ENCODE peak calls at places on chromosome 12, in five cellular contexts. W, J, Q, Y and E are unnamed samples.

GRCh38 chr12:39354955-39355354 is 88.0 kb downstream of the KIF21A start:
- DNase-seq in W (no peak), Y (no peak), Q (no peak), J (no peak), E (no peak)

GRCh38 chr12:116910645-116911449 is at the start of gene FBXW8:
- DNase-seq in W (peak; percentile 78), Q (peak; percentile 48), Y (peak; percentile 71), J (peak; percentile 77), E (peak; percentile 74)

GRCh38 chr12:12008931-12009611 is 61.7 kb upstream of the BCL2L14 start:
- DNase-seq in W (no peak), J (no peak), Y (no peak), Q (no peak), E (no peak)

GRCh38 chr12:68790081-68790951 is 17.7 kb upstream of the MDM2 start:
- DNase-seq in Y (no peak), Q (no peak), W (no peak), J (no peak), E (no peak)

GRCh38 chr12:5884285-5884684 is 60.8 kb downstream of the ANO2 start:
- DNase-seq in Y (no peak), W (no peak), Q (no peak), J (no peak), E (no peak)

GRCh38 chr12:46608431-46609280 is 217.1 kb downstream of the SLC38A4 start:
- DNase-seq in Y (no peak), W (no peak), J (no peak), Q (no peak), E (no peak)

GRCh38 chr12:95740751-95741150 is 49.8 kb downstream of the NTN4 start:
- DNase-seq in W (no peak), Y (no peak), J (no peak), Q (no peak), E (no peak)

GRCh38 chr12:10098762-10099161 is at the start of gene CLEC1A:
- DNase-seq in Y (no peak), Q (no peak), W (no peak), J (no peak), E (no peak)

GRCh38 chr12:102343361-102344121 is 136.8 kb downstream of the IGF1 start:
- DNase-seq in Q (no peak), W (no peak), J (no peak), Y (no peak), E (no peak)

GRCh38 chr12:92396647-92397258 is 251.1 kb upstream of the BTG1 start:
- DNase-seq in Q (no peak), J (no peak), W (no peak), Y (no peak), E (no peak)

GRCh38 chr12:115421796-115422709 is 738.1 kb upstream of the TBX3 start:
- DNase-seq in Y (no peak), J (no peak), W (no peak), Q (no peak), E (no peak)

GRCh38 chr12:42915426-42915825 is 325.9 kb upstream of the PRICKLE1 start:
- DNase-seq in W (no peak), J (no peak), Y (no peak), Q (no peak), E (no peak)

GRCh38 chr12:1880876-1881275 is 37.6 kb downstream of the CACNA2D4 start:
- DNase-seq in Q (no peak), J (peak; percentile 33), Y (no peak), W (no peak), E (no peak)

GRCh38 chr12:104459556-104459909 is 2.8 kb downstream of the CHST11 start:
- DNase-seq in Y (no peak), Q (no peak), J (no peak), W (no peak), E (no peak)

GRCh38 chr12:123449103-123449736 is 8.7 kb upstream of the SNRNP35 start:
- DNase-seq in Q (no peak), J (no peak), W (no peak), Y (no peak), E (no peak)

GRCh38 chr12:128745772-128746689 is 77.7 kb downstream of the SLC15A4 start:
- DNase-seq in J (no peak), Y (no peak), W (no peak), Q (no peak), E (no peak)

GRCh38 chr12:52050771-52051541 is at the start of gene NR4A1:
- DNase-seq in Q (peak; percentile 87), W (peak; percentile 99), J (peak; percentile 99), Y (peak; percentile 96), E (peak; percentile 99)

GRCh38 chr12:76922821-76923315 is 44.0 kb upstream of the CSRP2 start:
- DNase-seq in W (no peak), J (no peak), Y (no peak), Q (no peak), E (no peak)

GRCh38 chr12:95220190-95220589 is 2.6 kb downstream of the VEZT start:
- DNase-seq in J (no peak), Q (no peak), W (no peak), Y (no peak), E (no peak)

GRCh38 chr12:117662620-117663395 is 301.4 kb upstream of the NOS1 start:
- DNase-seq in Q (peak; percentile 29), W (no peak), J (no peak), Y (no peak), E (no peak)

GRCh38 chr12:100401660-100402059 is 44.8 kb downstream of the SLC17A8 start:
- DNase-seq in Y (no peak), Q (no peak), J (no peak), W (no peak), E (no peak)

GRCh38 chr12:24014853-24015590 is 65.6 kb upstream of the SOX5 start:
- DNase-seq in J (no peak), W (no peak), Y (no peak), Q (no peak), E (no peak)

GRCh38 chr12:63103489-63104131 is 47.4 kb downstream of the AVPR1A start:
- DNase-seq in W (no peak), Q (peak; percentile 16), Y (no peak), J (no peak), E (no peak)

GRCh38 chr12:67388331-67389163 is 119.4 kb downstream of the CAND1 start:
- DNase-seq in Q (no peak), J (no peak), Y (no peak), W (no peak), E (no peak)

GRCh38 chr12:130223767-130224244 is 61.5 kb downstream of the FZD10 start:
- DNase-seq in Y (no peak), J (no peak), Q (no peak), W (no peak), E (no peak)

GRCh38 chr12:105357162-105357691 is 26.7 kb downstream of the C12orf75 start:
- DNase-seq in Y (no peak), W (no peak), Q (no peak), J (no peak), E (no peak)

GRCh38 chr12:54984602-54985376 is at the start of gene TESPA1:
- DNase-seq in Q (no peak), W (peak; percentile 25), J (peak; percentile 70), Y (peak; percentile 49), E (peak; percentile 88)
- H3K9me3 ChIP-seq in Q (no peaks in the 10 kb centered on the region), W (no peaks in the 10 kb centered on the region), J (no peaks in the 10 kb centered on the region), Y (no peaks in the 10 kb centered on the region), E (no peaks in the 10 kb centered on the region)

DNA sequence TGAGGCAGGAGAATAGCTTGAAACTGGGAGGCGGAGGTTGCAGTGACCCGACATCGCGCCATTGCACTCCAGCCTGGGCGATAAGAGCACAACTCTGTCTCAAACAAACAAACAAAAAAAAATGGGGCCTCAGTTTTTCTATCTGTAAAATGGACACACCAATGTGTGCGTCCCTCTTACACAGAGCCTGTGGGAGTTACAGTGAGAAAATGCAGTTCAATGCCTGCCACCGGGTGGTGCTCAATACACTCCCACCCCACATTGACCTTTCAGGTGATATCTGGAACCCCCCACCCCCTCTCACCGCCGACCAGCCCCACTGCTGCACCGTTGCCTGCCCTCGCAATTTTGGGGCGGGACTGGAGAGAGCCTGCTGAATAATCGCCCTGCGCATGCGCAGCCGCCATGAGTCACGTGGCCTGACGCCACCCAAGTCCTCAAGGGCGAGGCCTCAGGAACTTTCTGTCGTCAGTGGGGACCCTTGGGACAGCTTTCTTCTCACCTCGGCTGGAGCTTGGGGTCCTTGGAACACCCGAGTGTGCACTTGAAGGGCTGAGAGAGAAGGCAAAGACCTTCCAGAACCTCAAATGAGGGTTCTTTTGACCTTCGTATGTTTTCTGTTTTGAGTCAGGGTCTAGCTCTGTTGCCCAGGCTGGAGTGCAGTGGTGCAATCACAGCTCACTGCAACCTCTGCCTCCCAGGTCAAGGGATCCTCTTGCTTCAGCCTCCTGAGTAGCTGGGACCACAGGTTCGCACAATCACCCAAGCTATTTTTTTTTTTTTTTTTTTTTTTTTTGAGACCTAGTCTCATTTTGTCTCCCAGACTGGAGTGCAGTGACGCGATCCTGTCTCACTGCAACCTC is 14.6 kb upstream of the CABP1 start:
- DNase-seq in W (no peak), J (no peak), Q (peak; percentile 54), Y (no peak), E (peak; percentile 25)
- TF ChIP-seq CTCF in W (no peak), J (no peak), Q (no peak), Y (no peak), E (no peak)

GRCh38 chr12:120150919-120151525 is 34.5 kb upstream of the RAB35 start:
- DNase-seq in J (no peak), W (no peak), Q (no peak), Y (no peak), E (no peak)
- H3K36me3 ChIP-seq in J (peaks cover 98% of the 10 kb centered on the region), W (peaks cover 98% of the 10 kb centered on the region), Q (peaks cover 87% of the 10 kb centered on the region), Y (peaks cover 92% of the 10 kb centered on the region), E (peaks cover 25% of the 10 kb centered on the region)

DNA sequence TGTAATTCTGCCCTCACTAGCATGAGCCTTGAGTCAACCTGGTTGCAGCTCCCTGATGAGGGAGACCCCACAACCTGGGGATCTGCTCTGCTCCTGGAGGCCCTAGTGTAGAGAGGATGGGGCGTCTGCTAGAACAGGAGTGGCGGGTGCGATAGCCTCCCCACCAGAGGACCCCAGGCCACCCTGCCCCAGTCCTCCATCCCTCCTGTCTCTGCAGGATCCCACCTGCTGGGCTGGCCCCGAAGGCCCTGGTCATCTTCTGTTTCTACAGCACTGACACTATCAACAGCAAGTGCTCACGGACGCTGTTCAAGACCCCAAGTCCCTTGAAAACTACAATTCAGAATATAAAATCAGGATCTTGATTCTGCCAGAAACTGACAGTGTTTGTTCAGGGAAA is 15.2 kb downstream of the ANHX start:
- DNase-seq in Y (no peak), J (peak; percentile 28), W (no peak), Q (no peak), E (no peak)
- H3K9me3 ChIP-seq in Y (no peaks in the 10 kb centered on the region), J (peaks cover 50% of the 10 kb centered on the region), W (peaks cover 13% of the 10 kb centered on the region), Q (peaks cover 3% of the 10 kb centered on the region), E (peaks cover 86% of the 10 kb centered on the region)

GRCh38 chr12:65432606-65433005 is 154.1 kb downstream of the MSRB3 start:
- DNase-seq in Q (no peak), W (no peak), Y (no peak), J (no peak), E (no peak)

GRCh38 chr12:65430571-65431306 is 152.3 kb downstream of the MSRB3 start:
- DNase-seq in W (no peak), J (no peak), Y (no peak), Q (peak; percentile 88), E (no peak)

DNA sequence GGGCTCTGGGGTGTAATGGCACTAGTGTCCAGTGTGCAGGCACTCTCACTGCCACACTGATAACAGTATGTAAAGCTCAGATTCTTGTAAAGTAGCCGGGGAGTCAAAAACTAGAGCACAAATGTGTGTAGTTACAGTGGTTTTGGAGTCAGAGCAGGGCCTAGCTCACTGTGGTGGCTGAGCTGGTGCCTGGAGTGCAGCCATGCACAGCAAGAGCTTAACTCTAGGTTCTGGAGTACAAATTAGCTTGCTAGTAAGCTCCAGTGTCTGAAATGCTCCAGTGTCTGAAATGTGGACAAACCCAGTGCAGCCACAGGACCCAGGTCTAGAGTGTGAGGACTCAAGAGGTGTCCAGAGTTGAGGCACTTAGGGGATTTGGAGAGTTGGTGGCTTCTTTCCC is 149.2 kb downstream of the MSRB3 start:
- DNase-seq in Y (no peak), Q (no peak), J (no peak), W (no peak), E (no peak)
- TF ChIP-seq CTCF in Y (no peak), Q (no peak), J (no peak), W (no peak), E (no peak)